ENCODE peak calls at places on chromosomes 11 and 22, in six cellular contexts. P is HFF-Myc; H is activated CD4-positive, alpha-beta T cell treated with anti-CD3 and anti-CD28 coated beads, Interleukin-2, amount 50 U/mL, for 1 hour; R is HEK293T; J is SK-N-SH; X is colonic mucosa. Y is an unnamed sample.

GRCh38 chr11:92696076-92696475 is 273.4 kb upstream of the MTNR1B start:
- DNase-seq in P (no peak), H (no peak), R (no peak), J (no peak), X (no peak), Y (no peak)

GRCh38 chr11:116862951-116863350 is 25.5 kb upstream of the APOA1 start:
- DNase-seq in P (no peak), H (no peak), R (no peak), J (no peak), X (no peak), Y (no peak)

GRCh38 chr11:71418643-71419042 is 29.6 kb downstream of the DHCR7 start:
- DNase-seq in P (no peak), H (no peak), R (no peak), J (no peak), X (no peak), Y (no peak)

GRCh38 chr11:10588904-10589303 is 20.4 kb upstream of the LYVE1 start:
- DNase-seq in P (no peak), H (no peak), R (no peak), J (no peak), X (no peak), Y (no peak)

GRCh38 chr11:57778318-57779037 is 16.9 kb downstream of the CTNND1 start:
- DNase-seq in P (peak; percentile 98), H (no peak), R (peak; percentile 72), J (peak; percentile 83), X (peak; percentile 93), Y (peak; percentile 99)

GRCh38 chr11:34636127-34636526 is 15.2 kb downstream of the EHF start:
- DNase-seq in P (no peak), H (no peak), R (no peak), J (no peak), X (no peak), Y (no peak)

GRCh38 chr11:30342736-30343166 is 19.8 kb downstream of the ARL14EP start:
- DNase-seq in P (no peak), H (no peak), R (no peak), J (no peak), X (no peak), Y (no peak)

GRCh38 chr22:49352361-49353169 is 475.1 kb downstream of the BRD1 start:
- DNase-seq in P (no peak), H (no peak), R (no peak), J (no peak), X (no peak), Y (no peak)

GRCh38 chr22:50728523-50728931 is 9.5 kb upstream of the ACR start:
- DNase-seq in P (no peak), H (no peak), R (no peak), J (no peak), X (no peak), Y (no peak)

GRCh38 chr11:40183073-40184064 is 1276.1 kb downstream of the LRRC4C start:
- DNase-seq in P (no peak), H (no peak), R (no peak), J (no peak), X (no peak), Y (no peak)

GRCh38 chr11:117836077-117836960 is 11.8 kb upstream of the FXYD2 start:
- DNase-seq in P (no peak), H (no peak), R (no peak), J (no peak), X (peak; percentile 17), Y (no peak)

GRCh38 chr11:83709434-83709833 is 423.3 kb upstream of the CCDC90B start:
- DNase-seq in P (no peak), H (no peak), R (no peak), J (no peak), X (no peak), Y (no peak)

GRCh38 chr22:43345761-43346261 is 2.6 kb upstream of the SCUBE1 start:
- DNase-seq in P (no peak), H (no peak), R (no peak), J (no peak), X (no peak), Y (no peak)

GRCh38 chr11:84543367-84544159 is 1083.6 kb downstream of the DLG2 start:
- DNase-seq in P (no peak), H (no peak), R (no peak), J (peak; percentile 8), X (no peak), Y (no peak)

GRCh38 chr11:17570034-17570433 is 23.0 kb downstream of the OTOG start:
- DNase-seq in P (no peak), H (no peak), R (no peak), J (no peak), X (no peak), Y (no peak)

GRCh38 chr11:123233280-123233977 is 38.4 kb upstream of the CLMP start:
- DNase-seq in P (no peak), H (no peak), R (no peak), J (no peak), X (no peak), Y (no peak)

GRCh38 chr22:28179392-28179791 is 260.3 kb upstream of the PITPNB start:
- DNase-seq in P (no peak), H (no peak), R (no peak), J (no peak), X (no peak), Y (no peak)

GRCh38 chr22:36377022-36377631 is 10.6 kb downstream of the MYH9 start:
- DNase-seq in P (no peak), H (no peak), R (no peak), J (no peak), X (no peak), Y (no peak)

GRCh38 chr11:74280494-74280893 is 30.9 kb downstream of the P4HA3 start:
- DNase-seq in P (no peak), H (no peak), R (no peak), J (no peak), X (no peak), Y (no peak)

GRCh38 chr22:46561435-46561905 is 24.1 kb upstream of the CELSR1 start:
- DNase-seq in P (no peak), H (no peak), R (peak; percentile 75), J (peak; percentile 63), X (no peak), Y (no peak)

GRCh38 chr22:48366056-48366455 is 1461.6 kb downstream of the BRD1 start:
- DNase-seq in P (no peak), H (no peak), R (no peak), J (no peak), X (no peak), Y (no peak)

GRCh38 chr11:63362196-63362829 is 7.3 kb upstream of the SLC22A9 start:
- DNase-seq in P (no peak), H (no peak), R (no peak), J (no peak), X (no peak), Y (no peak)

GRCh38 chr22:19806213-19807160 is 45.9 kb downstream of the TBX1 start:
- DNase-seq in P (no peak), H (no peak), R (no peak), J (peak; percentile 30), X (peak; percentile 92), Y (no peak)

GRCh38 chr11:66992041-66992440 is 16.9 kb downstream of the C11orf86 start:
- DNase-seq in P (no peak), H (no peak), R (no peak), J (no peak), X (no peak), Y (no peak)

GRCh38 chr11:3014314-3014938 is 22.3 kb upstream of the NAP1L4 start:
- DNase-seq in P (no peak), H (peak; percentile 70), R (no peak), J (no peak), X (no peak), Y (no peak)

GRCh38 chr11:113705871-113706654 is at the start of gene TMPRSS5:
- DNase-seq in P (no peak), H (no peak), R (no peak), J (no peak), X (no peak), Y (no peak)

GRCh38 chr11:86191874-86192273 is 52.7 kb upstream of the EED start:
- DNase-seq in P (no peak), H (no peak), R (no peak), J (no peak), X (no peak), Y (no peak)

GRCh38 chr11:74326665-74327064 is 15.2 kb upstream of the P4HA3 start:
- DNase-seq in P (no peak), H (no peak), R (no peak), J (no peak), X (no peak), Y (no peak)

GRCh38 chr11:2775083-2775625 is 75.4 kb upstream of the KCNQ1OT1 start:
- DNase-seq in P (no peak), H (no peak), R (no peak), J (no peak), X (peak; percentile 15), Y (no peak)

GRCh38 chr11:67303989-67304411 is 670 bp downstream of the SSH3 start:
- DNase-seq in P (no peak), H (no peak), R (peak; percentile 42), J (peak; percentile 70), X (peak; percentile 34), Y (no peak)

GRCh38 chr11:64383580-64383979 is 24.6 kb downstream of the RPS6KA4 start:
- DNase-seq in P (no peak), H (no peak), R (no peak), J (no peak), X (no peak), Y (no peak)

GRCh38 chr22:35299717-35300497 is at the start of gene TOM1:
- DNase-seq in P (peak; percentile 99), H (peak; percentile 98), R (peak; percentile 100), J (peak; percentile 98), X (peak; percentile 97), Y (peak; percentile 96)

GRCh38 chr11:60866911-60867870 is at the start of gene ZP1:
- DNase-seq in P (no peak), H (no peak), R (no peak), J (no peak), X (no peak), Y (no peak)

GRCh38 chr22:35517769-35518530 is 22.7 kb upstream of the RASD2 start:
- DNase-seq in P (no peak), H (no peak), R (no peak), J (no peak), X (peak; percentile 44), Y (no peak)

GRCh38 chr11:65329944-65330403 is 3.7 kb upstream of the DPF2 start:
- DNase-seq in P (peak; percentile 91), H (peak; percentile 82), R (peak; percentile 69), J (peak; percentile 70), X (peak; percentile 96), Y (peak; percentile 95)

GRCh38 chr11:10858505-10859360 is 880 bp upstream of the ZBED5 start:
- DNase-seq in P (no peak), H (peak; percentile 49), R (peak; percentile 47), J (peak; percentile 64), X (peak; percentile 71), Y (no peak)

GRCh38 chr11:14537134-14537599 is 17.0 kb upstream of the PSMA1 start:
- DNase-seq in P (no peak), H (peak; percentile 49), R (peak; percentile 50), J (peak; percentile 68), X (peak; percentile 53), Y (peak; percentile 47)

GRCh38 chr11:78290293-78291176 is 101.8 kb downstream of the USP35 start:
- DNase-seq in P (no peak), H (no peak), R (no peak), J (no peak), X (no peak), Y (no peak)

GRCh38 chr22:46115388-46115678 is 35.0 kb upstream of the PPARA start:
- DNase-seq in P (no peak), H (no peak), R (no peak), J (no peak), X (no peak), Y (no peak)

GRCh38 chr11:17780668-17781067 is 46.1 kb downstream of the KCNC1 start:
- DNase-seq in P (no peak), H (no peak), R (no peak), J (no peak), X (no peak), Y (no peak)

Y was measured in SK-N-MC.